ENCODE peak calls at places on chromosomes 5 and 9, in eight cellular contexts. K is NB4, L is osteocyte, R is neural crest cell, F is neural progenitor cell, P is mesothelial cell of epicardium, X is lower lobe of right lung, B is fibroblast of mammary gland. Q is an unnamed sample.

GRCh38 chr9:121566401-121567141 is 66.9 kb upstream of the GGTA1 start:
- DNase-seq in K (peak), L (no peak), R (no peak), F (no peak), P (no peak), X (no peak), B (peak), Q (no peak)

GRCh38 chr5:4113905-4114304 is 518.3 kb downstream of the IRX1 start:
- DNase-seq in K (no peak), L (no peak), R (no peak), F (no peak), P (no peak), X (no peak), B (no peak), Q (no peak)

GRCh38 chr5:66443462-66444130 is 152.6 kb upstream of the MAST4 start:
- DNase-seq in K (no peak), L (no peak), R (no peak), F (no peak), P (no peak), X (no peak), B (peak), Q (no peak)

GRCh38 chr5:11281842-11282241 is 520.8 kb upstream of the DAP start:
- DNase-seq in K (no peak), L (no peak), R (no peak), F (no peak), P (no peak), X (no peak), B (no peak), Q (no peak)

GRCh38 chr5:69312459-69313160 is 20.0 kb downstream of the CCDC125 start:
- DNase-seq in K (no peak), L (no peak), R (no peak), F (no peak), P (no peak), X (no peak), B (no peak), Q (no peak)

GRCh38 chr5:124104344-124104743 is 592.4 kb downstream of the CSNK1G3 start:
- DNase-seq in K (no peak), L (no peak), R (no peak), F (no peak), P (no peak), X (no peak), B (no peak), Q (no peak)

GRCh38 chr9:33024126-33024965 is 727 bp upstream of the DNAJA1 start:
- DNase-seq in K (peak), L (no peak), R (no peak), F (peak), P (no peak), X (no peak), B (peak), Q (no peak)

GRCh38 chr5:149666212-149666852 is 63.8 kb upstream of the PPARGC1B start:
- DNase-seq in K (peak), L (no peak), R (no peak), F (no peak), P (no peak), X (peak), B (peak), Q (peak)

GRCh38 chr5:154713615-154714125 is 41.5 kb upstream of the LARP1 start:
- DNase-seq in K (no peak), L (no peak), R (no peak), F (no peak), P (no peak), X (no peak), B (no peak), Q (no peak)

GRCh38 chr9:114125614-114126013 is 26.5 kb upstream of the KIF12 start:
- DNase-seq in K (no peak), L (no peak), R (no peak), F (no peak), P (no peak), X (no peak), B (no peak), Q (no peak)

GRCh38 chr5:150628936-150629485 is 11.4 kb upstream of the SYNPO start:
- DNase-seq in K (no peak), L (no peak), R (no peak), F (no peak), P (no peak), X (no peak), B (no peak), Q (no peak)

GRCh38 chr5:147628054-147628895 is 118.4 kb upstream of the DPYSL3 start:
- DNase-seq in K (peak), L (no peak), R (peak), F (peak), P (peak), X (no peak), B (peak), Q (no peak)

GRCh38 chr9:127555830-127556820 is 56.0 kb upstream of the STXBP1 start:
- DNase-seq in K (peak), L (peak), R (no peak), F (no peak), P (no peak), X (peak), B (peak), Q (no peak)

GRCh38 chr9:133130721-133131244 is 9.7 kb upstream of the RALGDS start:
- DNase-seq in K (no peak), L (no peak), R (no peak), F (no peak), P (no peak), X (no peak), B (no peak), Q (no peak)

GRCh38 chr5:179759961-179760541 is 27.4 kb downstream of the MAML1 start:
- DNase-seq in K (no peak), L (no peak), R (no peak), F (no peak), P (no peak), X (peak), B (no peak), Q (no peak)

GRCh38 chr5:106759581-106759980 is 911.2 kb downstream of the EFNA5 start:
- DNase-seq in K (no peak), L (no peak), R (no peak), F (no peak), P (no peak), X (peak), B (peak), Q (no peak)

GRCh38 chr5:111129938-111130337 is 37.8 kb downstream of the WDR36 start:
- DNase-seq in K (no peak), L (no peak), R (no peak), F (no peak), P (no peak), X (no peak), B (peak), Q (no peak)

GRCh38 chr9:21153688-21154608 is 12.3 kb upstream of the IFNW1 start:
- DNase-seq in K (peak), L (no peak), R (peak), F (peak), P (no peak), X (peak), B (peak), Q (no peak)

GRCh38 chr5:179549973-179550510 is 312 bp upstream of the RUFY1 start:
- DNase-seq in K (peak), L (no peak), R (no peak), F (no peak), P (no peak), X (peak), B (peak), Q (no peak)

GRCh38 chr5:158433634-158434033 is 574.7 kb upstream of the CLINT1 start:
- DNase-seq in K (no peak), L (no peak), R (no peak), F (no peak), P (no peak), X (no peak), B (no peak), Q (no peak)

GRCh38 chr5:154753792-154754191 is 1.4 kb upstream of the LARP1 start:
- DNase-seq in K (peak), L (no peak), R (no peak), F (peak), P (peak), X (no peak), B (peak), Q (no peak)

GRCh38 chr5:14156611-14157493 is 13.7 kb downstream of the TRIO start:
- DNase-seq in K (peak), L (no peak), R (no peak), F (no peak), P (no peak), X (no peak), B (peak), Q (no peak)

GRCh38 chr5:177300236-177300880 is 3.2 kb downstream of the RAB24 start:
- DNase-seq in K (peak), L (no peak), R (no peak), F (no peak), P (no peak), X (peak), B (peak), Q (peak)
- TF ChIP-seq CTCF in K (peak), L (peak), R (no peak), F (no peak), P (no peak), X (no peak), B (peak), Q (no peak)

GRCh38 chr5:17185776-17186175 is 31.7 kb upstream of the BASP1 start:
- DNase-seq in K (peak), L (no peak), R (no peak), F (no peak), P (no peak), X (no peak), B (peak), Q (no peak)
- TF ChIP-seq CTCF in K (no peak), L (no peak), R (no peak), F (no peak), P (no peak), X (no peak), B (no peak), Q (no peak)

GRCh38 chr5:86716121-86716520 is 98.4 kb downstream of the COX7C start:
- DNase-seq in K (no peak), L (no peak), R (no peak), F (peak), P (no peak), X (no peak), B (no peak), Q (no peak)
- TF ChIP-seq CTCF in K (no peak), L (no peak), R (no peak), F (no peak), P (no peak), X (no peak), B (no peak), Q (no peak)

GRCh38 chr9:105859428-105860091 is 165.2 kb downstream of the TMEM38B start:
- DNase-seq in K (no peak), L (no peak), R (no peak), F (no peak), P (no peak), X (no peak), B (no peak), Q (no peak)
- TF ChIP-seq CTCF in K (no peak), L (no peak), R (no peak), F (no peak), P (no peak), X (no peak), B (no peak), Q (no peak)

DNA sequence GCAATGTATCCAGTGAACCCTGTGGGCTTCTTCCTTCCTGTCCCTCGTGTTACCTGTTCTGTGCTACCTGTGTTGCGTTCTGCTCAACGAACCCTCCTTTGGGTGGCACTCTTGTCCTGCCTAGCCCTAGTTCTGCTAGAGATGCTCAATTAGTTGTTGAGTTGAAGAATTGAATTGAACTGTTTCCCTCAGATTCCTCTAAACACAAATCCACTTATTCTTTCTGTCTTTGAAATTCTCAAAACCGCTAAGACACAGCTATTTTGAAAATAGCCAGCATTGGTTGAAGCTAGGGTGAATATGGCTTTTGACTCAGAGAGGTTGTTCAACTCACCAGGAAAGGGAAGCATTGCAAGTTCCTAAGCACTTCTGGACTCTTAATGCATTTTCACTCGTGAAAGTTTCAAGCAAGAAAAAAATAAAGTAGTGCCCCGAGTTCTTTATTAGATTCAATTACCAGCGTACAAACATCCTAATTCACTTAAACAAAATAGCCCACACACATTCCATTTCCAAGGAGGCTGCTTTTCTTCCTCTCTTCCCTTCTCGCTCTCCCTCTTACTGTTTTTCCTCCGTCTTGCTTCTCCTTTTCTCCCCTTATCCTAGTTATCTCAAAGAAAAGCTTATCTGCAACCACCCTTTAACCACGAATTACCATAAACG is 648 bp upstream of the ITGA1 start:
- DNase-seq in K (peak), L (no peak), R (no peak), F (no peak), P (no peak), X (peak), B (peak), Q (no peak)
- TF ChIP-seq CTCF in K (no peak), L (peak), R (no peak), F (peak), P (no peak), X (peak), B (peak), Q (no peak)

GRCh38 chr9:36788534-36788933 is 215.8 kb downstream of the MELK start:
- DNase-seq in K (no peak), L (no peak), R (no peak), F (peak), P (no peak), X (no peak), B (no peak), Q (no peak)
- TF ChIP-seq CTCF in K (no peak), L (peak), R (peak), F (peak), P (peak), X (peak), B (peak), Q (peak)

DNA sequence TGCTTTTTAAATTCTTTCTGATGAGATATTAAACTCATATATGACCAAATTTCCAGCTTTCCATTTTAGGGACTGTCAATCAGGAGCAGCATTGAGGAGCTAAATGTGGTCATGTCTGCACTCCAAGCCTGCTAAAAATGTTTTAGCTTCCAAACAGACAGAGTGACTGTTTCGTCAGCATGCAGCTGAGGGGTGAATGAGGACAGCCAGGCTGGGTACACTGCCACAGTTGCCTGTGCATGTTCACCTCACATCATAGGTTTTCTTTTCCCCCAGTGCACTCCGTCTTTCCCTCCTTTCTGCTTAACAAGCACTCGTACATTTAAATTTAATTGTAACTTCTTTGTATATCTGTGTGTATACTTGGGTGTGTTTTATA is 138.1 kb downstream of the ARRDC3 start:
- DNase-seq in K (no peak), L (no peak), R (no peak), F (no peak), P (no peak), X (no peak), B (no peak), Q (no peak)
- TF ChIP-seq CTCF in K (no peak), L (no peak), R (no peak), F (no peak), P (no peak), X (no peak), B (no peak), Q (no peak)

DNA sequence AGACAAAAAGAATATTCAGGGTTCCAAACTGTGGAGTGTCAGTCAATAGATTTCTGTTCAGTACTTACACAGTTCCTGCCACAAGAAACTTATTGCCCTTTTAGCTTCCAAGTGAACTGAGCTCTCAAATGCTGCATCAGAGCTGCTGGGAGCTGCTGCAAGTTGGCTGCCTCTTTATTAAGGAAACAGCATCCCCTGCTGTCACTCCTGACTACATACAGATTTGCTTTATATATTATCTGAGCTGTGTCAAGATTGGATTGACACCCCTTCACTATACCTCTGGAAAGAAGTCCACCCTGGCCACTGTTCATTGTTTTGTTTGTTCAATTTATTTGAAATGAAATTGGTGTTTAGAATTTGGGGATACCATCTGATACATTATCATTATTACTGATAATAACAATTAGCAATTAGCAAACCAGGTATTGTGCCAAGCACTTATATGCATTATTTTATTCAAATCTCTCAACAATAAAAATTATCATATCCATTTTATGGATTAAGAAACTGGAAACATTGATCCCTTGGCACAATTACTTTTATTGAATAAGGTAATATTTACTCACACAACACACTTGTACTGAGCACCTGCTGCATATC is 16.4 kb upstream of the C5orf58 start:
- DNase-seq in K (peak), L (no peak), R (peak), F (peak), P (no peak), X (no peak), B (peak), Q (no peak)
- TF ChIP-seq CTCF in K (peak), L (peak), R (peak), F (peak), P (peak), X (peak), B (peak), Q (peak)

Q was measured in type B pancreatic cell.